ENCODE peak calls at places on chromosome 9, in five cellular contexts. One of them, this sample, is unnamed.

GRCh38 chr9:84371737-84372136 is 31.2 kb upstream of the SLC28A3 start:
- DNase-seq in Caco-2: no peak
- DNase-seq in trophoblast cell: peak; percentile 30
- DNase-seq in GM23248: peak; percentile 97
- DNase-seq in tibial nerve: no peak
- DNase-seq in this sample: no peak

GRCh38 chr9:13228431-13228830 is 51.1 kb downstream of the MPDZ start:
- DNase-seq in Caco-2: no peak
- DNase-seq in trophoblast cell: no peak
- DNase-seq in tibial nerve: no peak
- DNase-seq in GM23248: no peak
- DNase-seq in this sample: no peak

GRCh38 chr9:35908484-35909125 is 685 bp upstream of the SPAAR start:
- DNase-seq in GM23248: peak; percentile 13
- DNase-seq in tibial nerve: peak; percentile 36
- DNase-seq in Caco-2: no peak
- DNase-seq in trophoblast cell: no peak
- DNase-seq in this sample: no peak

GRCh38 chr9:95494416-95495371 is 22.1 kb downstream of the PTCH1 start:
- DNase-seq in Caco-2: peak; percentile 81
- DNase-seq in trophoblast cell: peak; percentile 76
- DNase-seq in tibial nerve: no peak
- DNase-seq in GM23248: peak; percentile 48
- DNase-seq in this sample: peak; percentile 25

GRCh38 chr9:18122156-18122555 is 351.8 kb upstream of the ADAMTSL1 start:
- DNase-seq in GM23248: no peak
- DNase-seq in trophoblast cell: no peak
- DNase-seq in tibial nerve: no peak
- DNase-seq in Caco-2: no peak
- DNase-seq in this sample: no peak

GRCh38 chr9:14164908-14165307 is 149.0 kb downstream of the NFIB start:
- DNase-seq in trophoblast cell: no peak
- DNase-seq in Caco-2: no peak
- DNase-seq in tibial nerve: no peak
- DNase-seq in GM23248: no peak
- DNase-seq in this sample: no peak

GRCh38 chr9:38680827-38681226 is 39.1 kb downstream of the FAM240B start:
- DNase-seq in tibial nerve: no peak
- DNase-seq in Caco-2: no peak
- DNase-seq in GM23248: no peak
- DNase-seq in trophoblast cell: no peak
- DNase-seq in this sample: no peak

GRCh38 chr9:21558627-21559401 is 76.7 kb upstream of the IFNE start:
- DNase-seq in trophoblast cell: peak; percentile 47
- DNase-seq in GM23248: peak; percentile 70
- DNase-seq in Caco-2: no peak
- DNase-seq in tibial nerve: no peak
- DNase-seq in this sample: no peak

GRCh38 chr9:17503196-17503595 is 75.7 kb upstream of the SH3GL2 start:
- DNase-seq in Caco-2: no peak
- DNase-seq in tibial nerve: no peak
- DNase-seq in trophoblast cell: no peak
- DNase-seq in GM23248: no peak
- DNase-seq in this sample: no peak

GRCh38 chr9:94900222-94901018 is 173.9 kb downstream of the AOPEP start:
- DNase-seq in trophoblast cell: peak; percentile 18
- DNase-seq in tibial nerve: no peak
- DNase-seq in Caco-2: no peak
- DNase-seq in GM23248: peak; percentile 94
- DNase-seq in this sample: no peak

GRCh38 chr9:96556701-96557461 is 62.8 kb downstream of the CDC14B start:
- DNase-seq in GM23248: peak; percentile 75
- DNase-seq in tibial nerve: no peak
- DNase-seq in Caco-2: no peak
- DNase-seq in trophoblast cell: no peak
- DNase-seq in this sample: no peak

GRCh38 chr9:122131401-122131921 is 28.1 kb downstream of the NDUFA8 start:
- DNase-seq in tibial nerve: no peak
- DNase-seq in Caco-2: no peak
- DNase-seq in trophoblast cell: peak; percentile 19
- DNase-seq in GM23248: no peak
- DNase-seq in this sample: peak; percentile 37

GRCh38 chr9:100505564-100506159 is 32.7 kb downstream of the TMEFF1 start:
- DNase-seq in tibial nerve: no peak
- DNase-seq in Caco-2: peak; percentile 88
- DNase-seq in GM23248: peak; percentile 60
- DNase-seq in trophoblast cell: peak; percentile 99
- DNase-seq in this sample: peak; percentile 91

GRCh38 chr9:114008667-114009410 is 69.3 kb downstream of the AMBP start:
- DNase-seq in trophoblast cell: no peak
- DNase-seq in GM23248: no peak
- DNase-seq in tibial nerve: no peak
- DNase-seq in Caco-2: peak; percentile 16
- DNase-seq in this sample: peak; percentile 3

GRCh38 chr9:29449294-29449693 is 1876.0 kb upstream of the C9orf72 start:
- DNase-seq in GM23248: no peak
- DNase-seq in Caco-2: no peak
- DNase-seq in tibial nerve: no peak
- DNase-seq in trophoblast cell: no peak
- DNase-seq in this sample: no peak

GRCh38 chr9:71638627-71639026 is 129.7 kb downstream of the CEMIP2 start:
- DNase-seq in Caco-2: no peak
- DNase-seq in tibial nerve: no peak
- DNase-seq in trophoblast cell: no peak
- DNase-seq in GM23248: no peak
- DNase-seq in this sample: no peak

GRCh38 chr9:85745203-85745602 is 3.4 kb upstream of the AGTPBP1 start:
- DNase-seq in Caco-2: no peak
- DNase-seq in GM23248: no peak
- DNase-seq in tibial nerve: no peak
- DNase-seq in trophoblast cell: no peak
- DNase-seq in this sample: no peak

GRCh38 chr9:73132034-73132776 is 19.5 kb upstream of the ANXA1 start:
- DNase-seq in GM23248: peak; percentile 94
- DNase-seq in tibial nerve: peak; percentile 47
- DNase-seq in Caco-2: no peak
- DNase-seq in trophoblast cell: peak; percentile 95
- DNase-seq in this sample: peak; percentile 72

GRCh38 chr9:129832957-129833356 is 2.1 kb downstream of the C9orf78 start:
- DNase-seq in tibial nerve: no peak
- DNase-seq in GM23248: peak; percentile 42
- DNase-seq in Caco-2: no peak
- DNase-seq in trophoblast cell: no peak
- DNase-seq in this sample: no peak

GRCh38 chr9:121649476-121650219 is 1.8 kb upstream of the DAB2IP start:
- DNase-seq in Caco-2: no peak
- DNase-seq in trophoblast cell: no peak
- DNase-seq in tibial nerve: no peak
- DNase-seq in GM23248: no peak
- DNase-seq in this sample: no peak

GRCh38 chr9:60546406-60546805 is 367.8 kb upstream of the SPATA31A5 start:
- DNase-seq in tibial nerve: no peak
- DNase-seq in GM23248: no peak
- DNase-seq in trophoblast cell: no peak
- DNase-seq in Caco-2: no peak
- DNase-seq in this sample: no peak

GRCh38 chr9:69433426-69433825 is 108.4 kb downstream of the ENTREP1 start:
- DNase-seq in GM23248: peak; percentile 56
- DNase-seq in Caco-2: no peak
- DNase-seq in trophoblast cell: no peak
- DNase-seq in tibial nerve: no peak
- DNase-seq in this sample: no peak

GRCh38 chr9:87604886-87605588 is 107.4 kb downstream of the DAPK1 start:
- DNase-seq in Caco-2: no peak
- DNase-seq in GM23248: no peak
- DNase-seq in trophoblast cell: no peak
- DNase-seq in tibial nerve: no peak
- DNase-seq in this sample: no peak

GRCh38 chr9:36548454-36548853 is 24.2 kb upstream of the MELK start:
- DNase-seq in tibial nerve: no peak
- DNase-seq in trophoblast cell: no peak
- DNase-seq in GM23248: no peak
- DNase-seq in Caco-2: no peak
- DNase-seq in this sample: no peak

GRCh38 chr9:9855503-9856078 is 757.2 kb downstream of the PTPRD start:
- DNase-seq in tibial nerve: no peak
- DNase-seq in GM23248: no peak
- DNase-seq in trophoblast cell: no peak
- DNase-seq in Caco-2: no peak
- DNase-seq in this sample: no peak

GRCh38 chr9:133050781-133051180 is 11.0 kb upstream of the CEL start:
- DNase-seq in GM23248: no peak
- DNase-seq in tibial nerve: no peak
- DNase-seq in Caco-2: no peak
- DNase-seq in trophoblast cell: no peak
- DNase-seq in this sample: no peak

GRCh38 chr9:105004466-105005090 is 76.6 kb upstream of the ABCA1 start:
- DNase-seq in GM23248: no peak
- DNase-seq in Caco-2: no peak
- DNase-seq in trophoblast cell: no peak
- DNase-seq in tibial nerve: no peak
- DNase-seq in this sample: no peak

GRCh38 chr9:109478204-109478563 is 19.9 kb downstream of the PTPN3 start:
- DNase-seq in trophoblast cell: no peak
- DNase-seq in GM23248: no peak
- DNase-seq in Caco-2: no peak
- DNase-seq in tibial nerve: no peak
- DNase-seq in this sample: no peak

GRCh38 chr9:131627846-131628820 is 82.8 kb downstream of the PRRT1B start:
- DNase-seq in Caco-2: no peak
- DNase-seq in tibial nerve: no peak
- DNase-seq in GM23248: no peak
- DNase-seq in trophoblast cell: peak; percentile 89
- DNase-seq in this sample: no peak

GRCh38 chr9:68507098-68507795 is 33.4 kb downstream of the TMEM252 start:
- DNase-seq in trophoblast cell: peak; percentile 42
- DNase-seq in GM23248: peak; percentile 45
- DNase-seq in Caco-2: no peak
- DNase-seq in tibial nerve: no peak
- DNase-seq in this sample: peak; percentile 8

GRCh38 chr9:92535940-92536850 is at the start of gene ECM2:
- DNase-seq in tibial nerve: no peak
- DNase-seq in Caco-2: no peak
- DNase-seq in trophoblast cell: no peak
- DNase-seq in GM23248: peak; percentile 77
- DNase-seq in this sample: peak; percentile 54

GRCh38 chr9:121844090-121844489 is 192.7 kb downstream of the DAB2IP start:
- DNase-seq in GM23248: no peak
- DNase-seq in Caco-2: no peak
- DNase-seq in trophoblast cell: no peak
- DNase-seq in tibial nerve: no peak
- DNase-seq in this sample: no peak

GRCh38 chr9:128722380-128723351 is 1.3 kb downstream of the ZDHHC12 start:
- DNase-seq in GM23248: no peak
- DNase-seq in trophoblast cell: no peak
- DNase-seq in Caco-2: no peak
- DNase-seq in tibial nerve: no peak
- DNase-seq in this sample: no peak

GRCh38 chr9:4854191-4854590 is 61.4 kb downstream of the RCL1 start:
- DNase-seq in GM23248: no peak
- DNase-seq in tibial nerve: no peak
- DNase-seq in Caco-2: no peak
- DNase-seq in trophoblast cell: no peak
- DNase-seq in this sample: no peak

GRCh38 chr9:137671721-137672120 is 52.9 kb downstream of the EHMT1 start:
- DNase-seq in GM23248: no peak
- DNase-seq in Caco-2: no peak
- DNase-seq in tibial nerve: no peak
- DNase-seq in trophoblast cell: no peak
- DNase-seq in this sample: no peak
- H3K4me1 ChIP-seq in GM23248: no peaks in the 10 kb centered on the region
- H3K4me1 ChIP-seq in Caco-2: no peaks in the 10 kb centered on the region
- H3K4me1 ChIP-seq in tibial nerve: no peaks in the 10 kb centered on the region
- H3K4me1 ChIP-seq in trophoblast cell: peaks cover 8% of the 10 kb centered on the region
- H3K4me1 ChIP-seq in this sample: peaks cover 10% of the 10 kb centered on the region

GRCh38 chr9:589723-590122 is 251.8 kb upstream of the DMRT1 start:
- DNase-seq in GM23248: peak; percentile 40
- DNase-seq in tibial nerve: no peak
- DNase-seq in trophoblast cell: no peak
- DNase-seq in Caco-2: no peak
- DNase-seq in this sample: no peak
- H3K4me1 ChIP-seq in GM23248: peaks cover 7% of the 10 kb centered on the region
- H3K4me1 ChIP-seq in tibial nerve: no peaks in the 10 kb centered on the region
- H3K4me1 ChIP-seq in trophoblast cell: peaks cover 3% of the 10 kb centered on the region
- H3K4me1 ChIP-seq in Caco-2: peaks cover 39% of the 10 kb centered on the region
- H3K4me1 ChIP-seq in this sample: peaks cover 10% of the 10 kb centered on the region

GRCh38 chr9:136951541-136952353 is at the start of gene LCN12:
- DNase-seq in Caco-2: no peak
- DNase-seq in trophoblast cell: no peak
- DNase-seq in GM23248: no peak
- DNase-seq in tibial nerve: no peak
- DNase-seq in this sample: no peak
- H3K4me1 ChIP-seq in Caco-2: peaks cover 27% of the 10 kb centered on the region
- H3K4me1 ChIP-seq in trophoblast cell: peaks cover 8% of the 10 kb centered on the region
- H3K4me1 ChIP-seq in GM23248: no peaks in the 10 kb centered on the region
- H3K4me1 ChIP-seq in tibial nerve: no peaks in the 10 kb centered on the region
- H3K4me1 ChIP-seq in this sample: peaks cover 22% of the 10 kb centered on the region

GRCh38 chr9:91419222-91420191 is 4.1 kb downstream of the NFIL3 start:
- DNase-seq in Caco-2: peak; percentile 42
- DNase-seq in tibial nerve: no peak
- DNase-seq in GM23248: peak; percentile 97
- DNase-seq in trophoblast cell: peak; percentile 98
- DNase-seq in this sample: no peak

GRCh38 chr9:91421022-91421765 is 2.4 kb downstream of the NFIL3 start:
- DNase-seq in GM23248: peak; percentile 66
- DNase-seq in trophoblast cell: peak; percentile 40
- DNase-seq in tibial nerve: no peak
- DNase-seq in Caco-2: no peak
- DNase-seq in this sample: peak; percentile 72

GRCh38 chr9:91422832-91423711 is 560 bp downstream of the NFIL3 start:
- DNase-seq in tibial nerve: peak; percentile 68
- DNase-seq in Caco-2: peak; percentile 58
- DNase-seq in GM23248: peak; percentile 89
- DNase-seq in trophoblast cell: peak; percentile 80
- DNase-seq in this sample: peak; percentile 78

GRCh38 chr9:91421987-91422765 is 1.5 kb downstream of the NFIL3 start:
- DNase-seq in trophoblast cell: peak; percentile 65
- DNase-seq in GM23248: peak; percentile 75
- DNase-seq in Caco-2: no peak
- DNase-seq in tibial nerve: no peak
- DNase-seq in this sample: no peak

DNA sequence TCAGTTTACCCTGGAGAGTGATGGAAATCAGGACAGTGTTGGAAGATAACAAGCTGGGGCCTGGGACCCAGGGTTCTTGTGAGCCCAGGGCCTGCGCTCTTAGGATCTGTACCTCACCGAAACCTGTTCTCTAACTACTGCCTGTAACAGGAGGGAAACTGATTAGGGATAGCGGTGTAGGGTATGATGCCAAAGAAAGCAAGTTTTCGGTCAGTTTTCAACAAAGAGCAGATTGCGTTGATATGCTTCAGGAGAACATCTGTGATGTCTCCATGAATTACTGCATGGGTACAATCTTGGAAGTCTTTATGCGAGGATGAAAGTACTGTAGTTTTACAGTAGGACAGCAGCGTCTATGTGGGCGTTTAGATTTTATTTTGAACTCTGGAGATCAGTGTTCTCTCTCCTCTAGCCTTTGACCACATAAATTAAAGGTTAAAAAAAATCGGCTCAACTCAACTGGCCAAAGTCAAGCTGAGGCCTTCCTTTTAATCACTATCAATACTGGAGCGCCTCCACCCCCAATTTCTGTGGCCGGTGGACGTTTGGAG is 3.1 kb downstream of the NFIL3 start:
- DNase-seq in trophoblast cell: peak; percentile 48
- DNase-seq in GM23248: peak; percentile 48
- DNase-seq in Caco-2: no peak
- DNase-seq in tibial nerve: no peak
- DNase-seq in this sample: no peak
- H3K4me1 ChIP-seq in trophoblast cell: peaks cover 9% of the 10 kb centered on the region
- H3K4me1 ChIP-seq in GM23248: peaks cover 53% of the 10 kb centered on the region
- H3K4me1 ChIP-seq in Caco-2: peaks cover 11% of the 10 kb centered on the region
- H3K4me1 ChIP-seq in tibial nerve: no peaks in the 10 kb centered on the region
- H3K4me1 ChIP-seq in this sample: no peaks in the 10 kb centered on the region